ENCODE peak calls at places on chromosomes 2 and 18, in ten cellular contexts. D is A673, W is AG04450, A is upper lobe of right lung, C is ovary, S is hepatocyte, T is BE2C, Q is thyroid gland, N is body of pancreas, O is HL-60. M is an unnamed sample.

GRCh38 chr2:133674433-133675331 is 106.4 kb upstream of the NCKAP5 start:
- DNase-seq in D (peak; percentile 94), W (peak; percentile 80), A (peak; percentile 66), C (peak; percentile 27), S (peak; percentile 54), T (peak; percentile 17), Q (peak; percentile 53), N (peak; percentile 72), O (no peak), M (peak; percentile 53)

GRCh38 chr2:38477006-38477405 is 99.9 kb upstream of the ATL2 start:
- DNase-seq in D (no peak), W (no peak), A (no peak), C (no peak), S (no peak), T (no peak), Q (no peak), N (no peak), O (no peak), M (no peak)

GRCh38 chr2:69185807-69186206 is 172.8 kb downstream of the ANTXR1 start:
- DNase-seq in D (peak; percentile 70), W (no peak), A (no peak), C (no peak), S (no peak), T (no peak), Q (no peak), N (no peak), O (no peak), M (peak; percentile 84)

GRCh38 chr2:130795431-130795830 is 40.1 kb downstream of the AMER3 start:
- DNase-seq in D (no peak), W (no peak), A (no peak), C (no peak), S (no peak), T (no peak), Q (no peak), N (no peak), O (no peak), M (peak; percentile 22)

GRCh38 chr2:112884869-112885502 is 26.0 kb upstream of the IL37 start:
- DNase-seq in D (peak; percentile 37), W (no peak), A (no peak), C (no peak), S (peak; percentile 60), T (peak; percentile 39), Q (peak; percentile 11), N (peak; percentile 65), O (peak; percentile 74), M (peak; percentile 49)

GRCh38 chr18:48990497-48991298 is 39.9 kb upstream of the SMAD7 start:
- DNase-seq in D (no peak), W (no peak), A (no peak), C (no peak), S (peak; percentile 75), T (no peak), Q (no peak), N (no peak), O (no peak), M (peak; percentile 80)

GRCh38 chr2:135775420-135775819 is 33.8 kb downstream of the UBXN4 start:
- DNase-seq in D (no peak), W (no peak), A (no peak), C (no peak), S (no peak), T (no peak), Q (no peak), N (no peak), O (no peak), M (no peak)

GRCh38 chr2:55779459-55780421 is 86.1 kb upstream of the PNPT1 start:
- DNase-seq in D (no peak), W (peak; percentile 55), A (no peak), C (no peak), S (peak; percentile 66), T (no peak), Q (no peak), N (no peak), O (no peak), M (peak; percentile 99)

GRCh38 chr18:10194592-10194991 is 259.8 kb upstream of the APCDD1 start:
- DNase-seq in D (peak; percentile 13), W (no peak), A (no peak), C (no peak), S (no peak), T (no peak), Q (no peak), N (no peak), O (no peak), M (no peak)

GRCh38 chr2:170974304-170974993 is 45.4 kb downstream of the GORASP2 start:
- DNase-seq in D (no peak), W (no peak), A (no peak), C (no peak), S (peak; percentile 27), T (no peak), Q (peak; percentile 51), N (peak; percentile 31), O (no peak), M (no peak)

GRCh38 chr18:6055711-6056110 is 160.4 kb upstream of the TMEM200C start:
- DNase-seq in D (no peak), W (peak; percentile 54), A (no peak), C (no peak), S (no peak), T (no peak), Q (no peak), N (no peak), O (no peak), M (peak; percentile 50)

GRCh38 chr2:111049792-111050640 is 70.7 kb upstream of the BCL2L11 start:
- DNase-seq in D (no peak), W (no peak), A (no peak), C (no peak), S (peak; percentile 77), T (no peak), Q (no peak), N (peak; percentile 73), O (no peak), M (no peak)

GRCh38 chr2:17470855-17471641 is 47.2 kb downstream of the RAD51AP2 start:
- DNase-seq in D (peak; percentile 92), W (peak; percentile 30), A (no peak), C (no peak), S (no peak), T (peak; percentile 34), Q (no peak), N (no peak), O (peak; percentile 5), M (peak; percentile 75)

GRCh38 chr18:79394438-79395307 is 1.1 kb upstream of the NFATC1 start:
- DNase-seq in D (peak; percentile 61), W (no peak), A (peak; percentile 75), C (no peak), S (peak; percentile 64), T (no peak), Q (no peak), N (peak; percentile 35), O (no peak), M (peak; percentile 12)

GRCh38 chr2:42348113-42348805 is 12.8 kb downstream of the COX7A2L start:
- DNase-seq in D (no peak), W (no peak), A (no peak), C (no peak), S (no peak), T (no peak), Q (no peak), N (no peak), O (no peak), M (no peak)

GRCh38 chr2:219107837-219108236 is 47.1 kb upstream of the IHH start:
- DNase-seq in D (no peak), W (no peak), A (peak; percentile 67), C (no peak), S (no peak), T (no peak), Q (no peak), N (no peak), O (peak; percentile 54), M (no peak)

GRCh38 chr2:144132357-144132756 is 387.6 kb downstream of the ZEB2 start:
- DNase-seq in D (no peak), W (no peak), A (no peak), C (no peak), S (no peak), T (no peak), Q (no peak), N (no peak), O (no peak), M (peak; percentile 31)

GRCh38 chr2:240339411-240340360 is 95.8 kb upstream of the GPC1 start:
- DNase-seq in D (no peak), W (no peak), A (no peak), C (no peak), S (no peak), T (no peak), Q (no peak), N (no peak), O (no peak), M (no peak)

GRCh38 chr2:19356545-19357382 is 1.7 kb downstream of the OSR1 start:
- DNase-seq in D (no peak), W (no peak), A (no peak), C (no peak), S (no peak), T (no peak), Q (no peak), N (no peak), O (no peak), M (no peak)
- TF ChIP-seq CTCF in D (no peak), W (no peak), A (no peak), C (no peak), S (no peak), T (no peak), Q (no peak), N (no peak), O (no peak), M (no peak)

GRCh38 chr18:33466822-33467221 is 26.3 kb upstream of the CCDC178 start:
- DNase-seq in D (no peak), W (no peak), A (no peak), C (no peak), S (no peak), T (no peak), Q (no peak), N (no peak), O (no peak), M (no peak)
- H3K27me3 ChIP-seq in D (no peaks in the 10 kb centered on the region), W (no peaks in the 10 kb centered on the region), A (no peaks in the 10 kb centered on the region), C (no peaks in the 10 kb centered on the region), S (no peaks in the 10 kb centered on the region), T (no peaks in the 10 kb centered on the region), Q (no peaks in the 10 kb centered on the region), N (no peaks in the 10 kb centered on the region), O (no peaks in the 10 kb centered on the region), M (no peaks in the 10 kb centered on the region)

GRCh38 chr2:11482473-11483031 is 16.6 kb upstream of the E2F6 start:
- DNase-seq in D (no peak), W (no peak), A (no peak), C (peak; percentile 64), S (peak; percentile 53), T (peak; percentile 82), Q (no peak), N (no peak), O (no peak), M (no peak)
- TF ChIP-seq CTCF in D (no peak), W (no peak), A (no peak), C (no peak), S (peak; percentile 2), T (no peak), Q (no peak), N (no peak), O (no peak), M (no peak)

DNA sequence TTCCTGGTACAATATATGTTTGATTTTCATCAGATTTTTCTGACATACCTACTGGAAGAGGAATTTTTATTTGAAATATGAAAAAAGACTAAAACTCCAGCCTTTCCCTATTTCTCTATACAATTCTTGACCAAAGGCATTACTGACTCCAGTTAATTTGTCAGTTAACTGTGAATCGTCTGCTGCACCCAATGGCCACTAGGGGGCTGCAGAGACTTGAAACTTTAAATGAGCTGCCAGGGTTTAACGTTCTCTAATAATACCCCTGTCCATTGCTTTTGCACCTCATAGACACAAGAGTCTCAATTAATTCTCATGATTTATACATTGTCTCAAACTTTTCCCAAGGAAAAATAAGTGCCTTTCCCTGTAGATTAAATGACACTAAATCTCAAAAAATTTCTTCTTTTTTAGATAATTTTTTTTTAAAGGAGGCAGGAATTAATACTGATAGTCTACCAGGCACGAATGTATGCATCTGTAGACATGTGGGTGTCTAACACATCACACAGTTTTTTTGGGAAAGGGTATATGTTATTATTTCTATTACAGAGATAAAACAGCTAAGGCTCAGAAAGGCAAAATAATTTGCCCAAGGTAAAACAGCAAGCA is 1.8 kb upstream of the ALK start:
- DNase-seq in D (peak; percentile 86), W (peak; percentile 8), A (no peak), C (no peak), S (peak; percentile 88), T (peak; percentile 74), Q (peak; percentile 63), N (peak; percentile 77), O (peak; percentile 46), M (peak; percentile 49)
- H3K27me3 ChIP-seq in D (no peaks in the 10 kb centered on the region), W (peaks cover 37% of the 10 kb centered on the region), A (peaks cover 55% of the 10 kb centered on the region), C (no peaks in the 10 kb centered on the region), S (peaks cover 43% of the 10 kb centered on the region), T (peaks cover 15% of the 10 kb centered on the region), Q (no peaks in the 10 kb centered on the region), N (peaks cover 14% of the 10 kb centered on the region), O (peaks cover 29% of the 10 kb centered on the region), M (peaks cover 16% of the 10 kb centered on the region)